ENCODE peak calls at places on chromosomes 13 and 19, in ten cellular contexts. P, L, F, Y, B, Q, C, R, N and S are unnamed samples.

GRCh38 chr13:46850214-46850613 is 46.6 kb downstream of the HTR2A start:
- DNase-seq in P (no peak), C (no peak), R (no peak), N (no peak), L (no peak), F (no peak), Q (no peak), Y (no peak), B (no peak), S (no peak)

GRCh38 chr13:87208636-87209035 is 462.5 kb upstream of the SLITRK5 start:
- DNase-seq in C (no peak), Q (no peak), P (no peak), R (no peak), B (no peak), F (no peak), Y (no peak), N (no peak), L (no peak), S (no peak)

GRCh38 chr19:6528544-6529121 is 2.2 kb upstream of the TNFSF9 start:
- DNase-seq in L (no peak), Q (peak; percentile 53), Y (peak; percentile 70), C (peak; percentile 67), B (no peak), R (peak; percentile 74), P (peak; percentile 71), F (no peak), N (no peak), S (no peak)

GRCh38 chr13:21014666-21015170 is 46.7 kb downstream of the LATS2 start:
- DNase-seq in N (no peak), L (no peak), F (peak; percentile 91), Y (peak; percentile 50), C (peak; percentile 46), P (no peak), R (peak; percentile 66), Q (no peak), B (no peak), S (peak; percentile 78)

GRCh38 chr13:23715762-23716235 is 145.6 kb downstream of the TNFRSF19 start:
- DNase-seq in C (no peak), Q (peak; percentile 74), B (no peak), Y (no peak), P (peak; percentile 86), N (no peak), R (no peak), F (no peak), L (peak; percentile 60), S (no peak)

GRCh38 chr19:11849264-11849615 is 714 bp downstream of the ZNF439 start:
- DNase-seq in P (no peak), B (no peak), C (no peak), F (no peak), L (no peak), R (no peak), Y (no peak), N (no peak), Q (peak; percentile 14), S (no peak)

GRCh38 chr13:79483302-79483701 is 2.3 kb downstream of the NDFIP2 start:
- DNase-seq in B (no peak), L (no peak), F (peak; percentile 78), Y (no peak), Q (no peak), R (no peak), C (no peak), N (no peak), P (no peak), S (no peak)

GRCh38 chr13:105598551-105598950 is 936.9 kb downstream of the EFNB2 start:
- DNase-seq in C (no peak), N (no peak), P (no peak), F (peak; percentile 52), L (no peak), Q (no peak), Y (no peak), B (no peak), R (no peak), S (no peak)

GRCh38 chr19:55109527-55110291 is 7.7 kb downstream of the PPP1R12C start:
- DNase-seq in L (no peak), C (no peak), F (no peak), R (no peak), P (no peak), Q (no peak), Y (no peak), B (no peak), N (no peak), S (no peak)

GRCh38 chr19:11390359-11390758 is 6.2 kb upstream of the EPOR start:
- DNase-seq in Y (no peak), Q (peak; percentile 18), L (no peak), C (no peak), R (no peak), B (no peak), F (no peak), P (no peak), N (no peak), S (no peak)

GRCh38 chr13:113812140-113813036 is 51.5 kb downstream of the GAS6 start:
- DNase-seq in R (no peak), B (no peak), Y (no peak), P (no peak), N (no peak), Q (no peak), L (no peak), C (no peak), F (no peak), S (no peak)

GRCh38 chr19:55540619-55541018 is 3.7 kb upstream of the SBK2 start:
- DNase-seq in Q (no peak), C (no peak), R (no peak), B (no peak), F (no peak), L (no peak), N (no peak), P (no peak), Y (no peak), S (no peak)

GRCh38 chr13:51342706-51343105 is 3.2 kb downstream of the SERPINE3 start:
- DNase-seq in Q (no peak), P (no peak), C (no peak), F (peak; percentile 78), B (no peak), R (no peak), L (no peak), N (no peak), Y (no peak), S (no peak)

DNA sequence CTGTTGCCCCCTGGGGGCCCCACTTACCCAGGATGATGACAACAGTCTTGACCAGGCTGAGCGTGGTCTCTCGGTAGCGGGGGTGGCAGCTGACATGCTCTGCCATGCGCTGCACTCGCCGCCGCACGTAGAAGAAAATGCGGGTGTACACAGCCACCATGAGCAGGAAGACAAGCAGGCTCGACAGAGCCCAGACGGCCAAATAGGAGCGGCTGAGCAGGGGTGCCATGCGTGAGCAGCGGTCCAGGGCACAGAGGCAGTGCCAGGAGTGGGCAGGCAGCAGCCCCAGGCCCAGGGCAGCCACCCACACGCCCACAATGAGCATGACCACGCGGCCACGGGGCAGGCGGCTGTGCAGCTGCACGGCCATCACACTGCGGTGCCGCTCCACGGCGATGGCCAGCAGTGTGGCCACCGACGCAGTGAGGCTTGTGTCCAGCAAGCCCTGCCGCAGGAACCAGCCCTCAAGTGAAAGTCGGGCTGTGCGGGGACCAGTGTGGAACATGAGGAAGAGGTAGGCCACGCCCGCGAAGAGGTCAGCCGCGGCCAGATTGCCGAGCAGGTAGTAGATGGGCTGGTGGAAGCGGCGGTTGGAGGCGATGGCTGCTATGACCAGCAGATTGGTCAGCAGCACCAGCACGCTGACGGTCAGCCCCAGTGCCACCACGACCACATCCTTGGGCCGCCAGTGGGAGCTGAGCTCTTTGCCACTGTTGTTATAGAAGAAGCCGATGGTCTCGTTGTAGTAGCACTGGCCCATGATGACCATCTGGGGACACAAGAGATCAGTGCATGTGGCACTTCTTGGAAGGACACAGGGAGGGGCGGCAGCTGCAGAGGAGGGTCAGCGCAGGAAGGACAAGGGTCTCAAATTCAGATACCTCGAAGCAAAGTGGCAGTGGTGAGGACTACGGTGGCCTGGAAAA is 1.2 kb downstream of the LPAR2 start:
- DNase-seq in B (no peak), P (peak; percentile 47), L (peak; percentile 38), R (no peak), Q (no peak), N (no peak), F (no peak), Y (no peak), C (no peak), S (no peak)
- H3K36me3 ChIP-seq in B (no peaks in the 10 kb centered on the region), P (peaks cover 38% of the 10 kb centered on the region), L (peaks cover 40% of the 10 kb centered on the region), R (no peaks in the 10 kb centered on the region), Q (peaks cover 4% of the 10 kb centered on the region), N (no peaks in the 10 kb centered on the region), F (peaks cover 13% of the 10 kb centered on the region), Y (peaks cover 6% of the 10 kb centered on the region), C (no peaks in the 10 kb centered on the region), S (no peaks in the 10 kb centered on the region)

DNA sequence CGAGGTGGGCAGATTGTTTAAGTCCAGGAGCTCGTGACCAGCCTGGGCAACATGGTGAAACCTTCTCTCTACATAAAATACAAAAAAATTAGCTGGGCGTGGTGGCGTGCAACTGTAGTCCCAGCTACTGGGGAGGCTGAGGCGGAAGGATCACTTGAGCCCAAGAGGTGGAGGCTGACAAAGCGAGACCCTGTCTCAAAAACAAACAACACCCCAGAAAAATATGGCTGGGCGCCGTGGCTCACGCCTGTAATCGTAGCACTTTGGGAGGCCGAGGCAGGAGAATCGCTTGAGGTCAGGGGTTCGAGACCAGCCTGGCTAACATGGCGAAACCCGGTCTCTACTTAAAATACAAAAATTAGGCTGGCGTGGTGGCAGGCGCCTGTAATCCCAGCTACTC is 3.4 kb upstream of the HNRNPL start:
- DNase-seq in F (no peak), N (no peak), Y (no peak), L (no peak), R (no peak), P (no peak), C (no peak), B (no peak), Q (no peak), S (no peak)
- H3K4me3 ChIP-seq in F (peak overlapping the region; percentile 57), N (peak overlapping the region; percentile 65), Y (peak overlapping the region; percentile 77), L (peak overlapping the region; percentile 65), R (peak overlapping the region; percentile 81), P (peak overlapping the region; percentile 88), C (peak overlapping the region; percentile 77), B (no peak overlapping the region), Q (peak overlapping the region; percentile 54), S (no peak overlapping the region)

GRCh38 chr13:110402301-110403069 is 95.4 kb downstream of the COL4A2 start:
- DNase-seq in L (no peak), P (no peak), N (no peak), F (no peak), Q (no peak), B (no peak), R (no peak), Y (no peak), C (peak; percentile 3), S (no peak)
- H3K4me1 ChIP-seq in L (peaks cover 61% of the 10 kb centered on the region), P (peaks cover 8% of the 10 kb centered on the region), N (peaks cover 20% of the 10 kb centered on the region), F (peaks cover 49% of the 10 kb centered on the region), Q (peaks cover 5% of the 10 kb centered on the region), B (peaks cover 44% of the 10 kb centered on the region), R (peaks cover 82% of the 10 kb centered on the region), Y (peaks cover 76% of the 10 kb centered on the region), C (peaks cover 73% of the 10 kb centered on the region), S (peaks cover 92% of the 10 kb centered on the region)

DNA sequence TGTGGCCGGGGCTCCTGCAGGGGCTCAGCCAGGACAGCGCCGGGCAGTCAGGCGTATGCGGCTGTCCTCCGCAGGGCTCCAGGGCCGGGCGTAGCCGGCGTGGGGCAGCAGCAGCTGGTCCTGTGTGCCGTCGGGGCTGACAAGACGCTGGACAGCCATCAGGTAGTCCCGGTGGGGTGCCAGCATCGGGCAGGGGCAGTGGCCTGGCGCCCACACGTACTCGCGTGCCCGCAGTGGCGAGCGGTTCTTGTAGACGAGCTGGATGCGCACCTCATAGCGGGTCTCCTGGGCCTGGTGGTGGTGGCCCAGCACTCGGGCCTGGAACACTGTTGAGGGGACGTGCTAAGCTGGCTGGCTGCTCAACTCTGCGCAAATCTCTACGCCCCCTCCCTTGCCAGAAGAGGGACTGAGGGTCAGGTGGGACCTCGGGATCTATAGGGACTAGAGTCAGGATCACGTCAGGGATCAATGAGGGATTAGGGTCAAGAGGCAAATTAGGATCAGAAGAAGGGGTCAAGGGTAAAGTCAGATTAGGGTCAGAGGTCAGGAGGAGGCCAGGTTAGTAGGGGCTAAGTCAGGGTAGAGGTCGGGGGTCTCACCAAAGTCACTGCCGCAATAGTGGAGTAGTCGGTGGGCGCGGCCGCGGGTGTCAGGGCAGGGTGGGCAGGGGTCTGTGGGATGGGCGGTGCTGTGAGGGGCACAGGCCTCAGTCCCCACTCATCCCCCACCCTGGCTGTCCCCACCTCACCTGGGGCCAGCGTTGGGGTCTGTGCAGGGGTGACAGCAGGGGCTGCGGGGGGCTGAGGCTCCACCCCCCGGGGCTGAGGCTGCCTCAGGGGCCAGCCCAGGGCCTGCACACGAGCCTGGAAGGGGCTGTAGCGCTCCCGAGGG is 6.6 kb downstream of the ADAMTSL5 start:
- DNase-seq in P (no peak), Q (no peak), R (no peak), C (no peak), Y (no peak), L (no peak), N (no peak), B (no peak), F (no peak), S (no peak)
- H3K36me3 ChIP-seq in P (no peaks in the 10 kb centered on the region), Q (no peaks in the 10 kb centered on the region), R (peaks cover 5% of the 10 kb centered on the region), C (no peaks in the 10 kb centered on the region), Y (no peaks in the 10 kb centered on the region), L (no peaks in the 10 kb centered on the region), N (no peaks in the 10 kb centered on the region), B (no peaks in the 10 kb centered on the region), F (peaks cover 13% of the 10 kb centered on the region), S (no peaks in the 10 kb centered on the region)